ENCODE peak calls at places on chromosomes 3 and 15, in eight cellular contexts. J is aorta, Y is mammary epithelial cell, L is OCI-LY7, P is GM23338, G is iPS DF 6.9, B is pancreas, T is fibroblast of lung. S is an unnamed sample.

GRCh38 chr3:186826316-186826977 is 16.1 kb upstream of the ADIPOQ start:
- DNase-seq in J (no peak), Y (no peak), L (no peak), P (peak; percentile 33), G (no peak), B (no peak), T (no peak), S (no peak)

GRCh38 chr15:69224383-69224782 is 63.9 kb downstream of the GLCE start:
- DNase-seq in J (no peak), Y (peak; percentile 21), L (no peak), P (peak; percentile 68), G (no peak), B (no peak), T (no peak), S (no peak)

GRCh38 chr3:30826381-30827061 is 67.9 kb downstream of the GADL1 start:
- DNase-seq in J (no peak), Y (no peak), L (no peak), P (no peak), G (no peak), B (no peak), T (peak; percentile 56), S (no peak)

GRCh38 chr3:193843447-193844301 is 250.7 kb downstream of the OPA1 start:
- DNase-seq in J (no peak), Y (no peak), L (no peak), P (no peak), G (no peak), B (peak; percentile 57), T (no peak), S (no peak)

GRCh38 chr15:68307131-68307928 is 29.8 kb downstream of the FEM1B start:
- DNase-seq in J (no peak), Y (no peak), L (no peak), P (no peak), G (no peak), B (no peak), T (no peak), S (no peak)

GRCh38 chr15:55515991-55516776 is 8.2 kb upstream of the DNAAF4 start:
- DNase-seq in J (no peak), Y (no peak), L (no peak), P (peak; percentile 31), G (no peak), B (no peak), T (no peak), S (no peak)

GRCh38 chr3:182509312-182509711 is 284.0 kb upstream of the ATP11B start:
- DNase-seq in J (no peak), Y (no peak), L (no peak), P (no peak), G (no peak), B (no peak), T (no peak), S (no peak)

GRCh38 chr3:107548601-107549000 is 25.8 kb downstream of the BBX start:
- DNase-seq in J (no peak), Y (no peak), L (no peak), P (no peak), G (no peak), B (no peak), T (no peak), S (no peak)

GRCh38 chr3:52498134-52499054 is 3.3 kb downstream of the STAB1 start:
- DNase-seq in J (peak; percentile 87), Y (no peak), L (no peak), P (no peak), G (no peak), B (no peak), T (peak; percentile 85), S (no peak)

GRCh38 chr15:73802336-73803105 is 49.4 kb upstream of the INSYN1 start:
- DNase-seq in J (peak; percentile 73), Y (no peak), L (no peak), P (no peak), G (no peak), B (no peak), T (peak; percentile 8), S (no peak)

GRCh38 chr3:16849240-16849639 is 35.5 kb upstream of the PLCL2 start:
- DNase-seq in J (peak; percentile 82), Y (no peak), L (peak; percentile 57), P (peak; percentile 75), G (no peak), B (no peak), T (peak; percentile 75), S (peak; percentile 50)

GRCh38 chr3:147412917-147413711 is 3.9 kb downstream of the ZIC1 start:
- DNase-seq in J (no peak), Y (no peak), L (no peak), P (peak; percentile 64), G (no peak), B (no peak), T (no peak), S (no peak)
- H3K4me3 ChIP-seq in J (no peak overlapping the region), Y (no peak overlapping the region), L (no peak overlapping the region), P (peak overlapping the region; percentile 71), G (peak overlapping the region; percentile 2), B (no peak overlapping the region), T (peak overlapping the region; percentile 40), S (no peak overlapping the region)

GRCh38 chr3:5576277-5577011 is 388.9 kb downstream of the EDEM1 start:
- DNase-seq in J (no peak), Y (no peak), L (no peak), P (no peak), G (no peak), B (no peak), T (no peak), S (no peak)
- H3K27ac ChIP-seq in J (no peak overlapping the region), Y (no peak overlapping the region), L (no peak overlapping the region), P (no peak overlapping the region), G (no peak overlapping the region), B (no peak overlapping the region), T (no peak overlapping the region), S (no peak overlapping the region)

GRCh38 chr15:39628131-39628482 is 47.2 kb downstream of the THBS1 start:
- DNase-seq in J (no peak), Y (no peak), L (no peak), P (peak; percentile 43), G (no peak), B (no peak), T (no peak), S (no peak)

GRCh38 chr15:39627456-39628130 is 46.7 kb downstream of the THBS1 start:
- DNase-seq in J (no peak), Y (no peak), L (no peak), P (no peak), G (no peak), B (no peak), T (no peak), S (no peak)

GRCh38 chr15:39629376-39629775 is 48.5 kb downstream of the THBS1 start:
- DNase-seq in J (no peak), Y (peak; percentile 79), L (no peak), P (no peak), G (no peak), B (no peak), T (peak; percentile 63), S (peak; percentile 54)

GRCh38 chr15:39629906-39630305 is 49.0 kb downstream of the THBS1 start:
- DNase-seq in J (no peak), Y (peak; percentile 77), L (no peak), P (no peak), G (no peak), B (no peak), T (peak; percentile 29), S (no peak)

DNA sequence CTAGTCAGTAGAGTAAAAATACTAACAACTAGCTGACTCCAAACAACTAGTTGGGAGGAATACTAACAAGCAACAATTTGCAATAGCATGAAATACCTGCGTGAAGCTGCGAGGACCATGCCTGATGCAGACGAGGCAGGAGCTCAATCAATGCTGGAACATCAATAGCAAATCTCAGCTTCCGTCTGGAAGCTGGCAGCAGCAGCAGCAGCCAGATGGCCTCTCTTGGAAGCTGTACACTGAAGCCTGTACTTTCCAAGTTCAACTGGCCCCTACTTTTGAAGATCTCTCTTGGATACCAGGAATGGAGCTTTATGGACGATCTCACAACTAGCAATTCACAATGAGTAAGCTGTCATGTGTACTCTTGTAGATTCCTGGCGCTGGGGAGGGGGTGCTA is 47.9 kb downstream of the THBS1 start:
- DNase-seq in J (no peak), Y (no peak), L (no peak), P (no peak), G (no peak), B (no peak), T (no peak), S (no peak)
- H3K4me1 ChIP-seq in J (no peaks in the 10 kb centered on the region), Y (peaks cover 57% of the 10 kb centered on the region), L (peaks cover under 1% of the 10 kb centered on the region), P (no peaks in the 10 kb centered on the region), G (no peaks in the 10 kb centered on the region), B (no peaks in the 10 kb centered on the region), T (peaks cover 29% of the 10 kb centered on the region), S (peaks cover 68% of the 10 kb centered on the region)

GRCh38 chr15:66233487-66234415 is 19.8 kb downstream of the MEGF11 start:
- DNase-seq in J (no peak), Y (peak; percentile 26), L (peak; percentile 33), P (peak; percentile 85), G (no peak), B (no peak), T (peak; percentile 3), S (no peak)
- H3K4me3 ChIP-seq in J (no peak overlapping the region), Y (no peak overlapping the region), L (no peak overlapping the region), P (no peak overlapping the region), G (no peak overlapping the region), B (no peak overlapping the region), T (no peak overlapping the region), S (no peak overlapping the region)

GRCh38 chr3:125042725-125043406 is 12.9 kb downstream of the HEG1 start:
- DNase-seq in J (peak; percentile 77), Y (no peak), L (no peak), P (no peak), G (no peak), B (no peak), T (peak; percentile 56), S (no peak)
- H3K27ac ChIP-seq in J (peak overlapping the region; percentile 87), Y (no peak overlapping the region), L (no peak overlapping the region), P (peak overlapping the region; percentile 28), G (no peak overlapping the region), B (peak overlapping the region; percentile 11), T (peak overlapping the region; percentile 69), S (no peak overlapping the region)